ENCODE peak calls at places on chromosomes 13 and 19, in five cellular contexts. S is tibial nerve, H is A549, B is Peyer's patch, X is HCT116. Z is an unnamed sample.
A peak's percentile ranks its signal among the peaks of the same experiment; 100 is the strongest.

GRCh38 chr13:98441056-98441676 is 135.7 kb downstream of the STK24 start:
- DNase-seq in H (no peak), S (no peak), X (no peak), B (no peak), Z (no peak)

GRCh38 chr19:41305923-41306322 is 4.0 kb upstream of the CCDC97 start:
- DNase-seq in B (no peak), H (no peak), S (no peak), X (no peak), Z (no peak)

GRCh38 chr19:14023404-14024235 is 4.3 kb upstream of the RLN3 start:
- DNase-seq in S (no peak), B (peak; percentile 71), X (no peak), H (peak; percentile 58), Z (peak; percentile 82)

GRCh38 chr13:60411464-60411863 is 14.4 kb downstream of the TDRD3 start:
- DNase-seq in S (no peak), B (no peak), H (no peak), X (no peak), Z (no peak)

GRCh38 chr19:49984491-49984890 is 23.5 kb upstream of the SIGLEC11 start:
- DNase-seq in H (no peak), S (no peak), X (no peak), B (no peak), Z (no peak)

GRCh38 chr13:29162638-29163037 is 342.5 kb downstream of the MTUS2 start:
- DNase-seq in S (no peak), H (no peak), B (no peak), X (no peak), Z (no peak)

GRCh38 chr13:49400755-49401659 is 42.9 kb downstream of the CAB39L start:
- DNase-seq in B (no peak), X (no peak), H (no peak), S (peak; percentile 46), Z (no peak)

GRCh38 chr19:41795031-41795461 is 1.3 kb upstream of the CEACAM3 start:
- DNase-seq in S (peak; percentile 71), H (peak; percentile 49), X (peak; percentile 38), B (no peak), Z (no peak)

GRCh38 chr13:109870281-109871017 is 84.1 kb upstream of the IRS2 start:
- DNase-seq in X (no peak), B (no peak), S (no peak), H (no peak), Z (no peak)

GRCh38 chr13:109867766-109868165 is 81.4 kb upstream of the IRS2 start:
- DNase-seq in X (no peak), S (no peak), B (no peak), H (no peak), Z (no peak)

GRCh38 chr13:109868583-109869311 is 82.4 kb upstream of the IRS2 start:
- DNase-seq in X (no peak), B (no peak), S (no peak), H (peak; percentile 28), Z (no peak)

GRCh38 chr13:109871018-109871370 is 84.6 kb upstream of the IRS2 start:
- DNase-seq in X (no peak), H (no peak), B (no peak), S (no peak), Z (no peak)

GRCh38 chr13:109869312-109870237 is 83.2 kb upstream of the IRS2 start:
- DNase-seq in B (peak; percentile 58), S (no peak), H (peak; percentile 70), X (no peak), Z (peak; percentile 76)
- TF ChIP-seq POLR2A in B (no peak), S (no peak), H (no peak), X (no peak), Z (no peak)

DNA sequence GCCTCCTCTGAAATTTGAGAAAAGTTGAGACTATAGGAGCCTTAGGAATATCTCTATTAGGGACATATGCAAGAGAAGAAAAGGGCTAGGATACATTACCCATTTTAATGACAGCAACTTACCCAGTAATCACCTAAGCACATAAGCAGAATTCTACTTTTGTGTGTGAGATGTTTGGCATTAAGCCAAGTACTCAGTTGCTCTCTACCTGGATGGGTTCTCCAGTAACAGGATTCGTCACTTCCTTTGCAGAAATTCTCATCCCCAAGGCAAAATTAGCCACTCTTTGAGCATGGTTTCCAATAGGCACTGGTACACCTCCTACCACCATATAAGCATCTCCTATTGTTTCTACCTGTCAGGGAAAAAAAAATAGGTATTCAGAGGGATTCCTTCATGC is 95.1 kb downstream of the C13orf42 start:
- DNase-seq in H (no peak), X (no peak), B (no peak), S (no peak), Z (no peak)
- H3K4me3 ChIP-seq in H (no peak overlapping the region), X (no peak overlapping the region), B (no peak overlapping the region), S (no peak overlapping the region), Z (no peak overlapping the region)

GRCh38 chr19:53538378-53539109 is 599 bp downstream of the ZNF331 start:
- DNase-seq in B (no peak), H (no peak), X (no peak), S (no peak), Z (no peak)

GRCh38 chr19:53536223-53536543 is 1.8 kb upstream of the ZNF331 start:
- DNase-seq in X (no peak), B (no peak), H (no peak), S (no peak), Z (no peak)

GRCh38 chr19:53540091-53540490 is 2.1 kb downstream of the ZNF331 start:
- DNase-seq in H (no peak), B (no peak), S (no peak), X (no peak), Z (no peak)

GRCh38 chr19:53537126-53537522 is 821 bp upstream of the ZNF331 start:
- DNase-seq in B (no peak), S (no peak), X (no peak), H (no peak), Z (no peak)

GRCh38 chr19:53537523-53538377 is at the start of gene ZNF331:
- DNase-seq in X (no peak), S (peak; percentile 68), H (peak; percentile 60), B (peak; percentile 82), Z (peak; percentile 94)
- TF ChIP-seq POLR2A in X (no peak), S (peak; percentile 75), H (peak; percentile 50), B (peak; percentile 52), Z (peak; percentile 48)

GRCh38 chr19:4065430-4066175 is 1.1 kb downstream of the ZBTB7A start:
- DNase-seq in B (peak; percentile 97), X (peak; percentile 91), H (peak; percentile 86), S (peak; percentile 85), Z (peak; percentile 98)
- H3K4me3 ChIP-seq in B (peak overlapping the region; percentile 100), X (peak overlapping the region; percentile 82), H (peak overlapping the region; percentile 96), S (peak overlapping the region; percentile 93), Z (peak overlapping the region; percentile 99)

GRCh38 chr19:7833225-7834156 is 3.5 kb downstream of the EVI5L start:
- DNase-seq in H (no peak), B (peak; percentile 88), S (peak; percentile 47), X (peak; percentile 93), Z (peak; percentile 82)

GRCh38 chr19:7832781-7833180 is 2.8 kb downstream of the EVI5L start:
- DNase-seq in S (no peak), H (no peak), X (no peak), B (no peak), Z (no peak)

GRCh38 chr19:7830823-7831222 is 805 bp downstream of the EVI5L start:
- DNase-seq in H (no peak), B (no peak), S (no peak), X (no peak), Z (peak; percentile 80)

GRCh38 chr19:7831452-7831851 is 1.4 kb downstream of the EVI5L start:
- DNase-seq in B (no peak), H (peak; percentile 73), S (no peak), X (peak; percentile 66), Z (no peak)

GRCh38 chr19:7832009-7832408 is 2.0 kb downstream of the EVI5L start:
- DNase-seq in X (no peak), S (no peak), H (no peak), B (no peak), Z (peak; percentile 79)
- TF ChIP-seq POLR2A in X (no peak), S (no peak), H (no peak), B (no peak), Z (no peak)

GRCh38 chr13:91609353-91609752 is 210.9 kb downstream of the GPC5 start:
- DNase-seq in X (no peak), H (no peak), B (no peak), S (no peak), Z (no peak)
- H3K4me3 ChIP-seq in X (no peak overlapping the region), H (no peak overlapping the region), B (no peak overlapping the region), S (no peak overlapping the region), Z (no peak overlapping the region)

GRCh38 chr13:46111151-46111550 is 6.3 kb upstream of the CPB2 start:
- DNase-seq in X (no peak), S (no peak), B (no peak), H (no peak), Z (no peak)

GRCh38 chr13:46103037-46103436 is 1.8 kb downstream of the CPB2 start:
- DNase-seq in X (no peak), H (no peak), B (no peak), S (no peak), Z (no peak)

GRCh38 chr13:46109451-46109850 is 4.6 kb upstream of the CPB2 start:
- DNase-seq in S (no peak), X (no peak), H (no peak), B (no peak), Z (no peak)

GRCh38 chr13:46104868-46105267 is at the start of gene CPB2:
- DNase-seq in B (no peak), X (no peak), H (no peak), S (no peak), Z (no peak)

DNA sequence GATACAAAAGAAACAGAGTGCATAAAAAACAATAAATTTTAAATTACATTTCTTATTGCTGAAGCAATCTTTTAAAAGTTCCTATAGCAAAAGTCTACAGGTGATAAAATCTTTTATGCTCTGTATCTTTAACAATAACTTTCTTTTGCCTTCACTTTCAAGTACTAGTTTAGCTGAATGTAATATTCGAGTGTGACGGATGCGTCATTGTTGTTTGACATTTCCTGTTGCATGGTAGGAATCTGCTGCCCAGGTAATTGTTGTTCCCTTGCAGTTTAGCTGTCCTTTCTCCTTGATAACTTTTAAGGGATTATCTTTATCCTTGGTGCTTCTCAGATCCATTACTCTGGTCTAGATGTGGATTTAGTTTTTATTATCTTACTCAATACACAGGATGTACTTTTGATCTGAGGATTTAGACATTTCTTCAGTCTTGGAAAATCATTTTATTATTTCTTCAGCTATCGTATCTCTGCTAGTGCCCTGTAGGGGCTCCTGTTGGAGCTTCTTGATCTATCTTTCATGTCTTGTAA is 2.1 kb upstream of the CPB2 start:
- DNase-seq in B (no peak), S (no peak), H (no peak), X (no peak), Z (no peak)
- TF ChIP-seq POLR2A in B (no peak), S (no peak), H (no peak), X (no peak), Z (no peak)

GRCh38 chr19:46745030-46745429 is 827 bp upstream of the FKRP start:
- DNase-seq in H (no peak), X (no peak), B (no peak), S (no peak), Z (no peak)

GRCh38 chr19:46741447-46741846 is 4.4 kb upstream of the FKRP start:
- DNase-seq in X (no peak), S (no peak), B (no peak), H (no peak), Z (no peak)

GRCh38 chr19:46745521-46746280 is at the start of gene FKRP:
- DNase-seq in B (no peak), H (peak; percentile 54), X (no peak), S (no peak), Z (peak; percentile 89)

GRCh38 chr19:46746281-46746965 is at the start of gene STRN4:
- DNase-seq in H (peak; percentile 94), X (no peak), B (peak; percentile 78), S (no peak), Z (peak; percentile 90)

GRCh38 chr19:46744005-46744691 is 1.7 kb upstream of the FKRP start:
- DNase-seq in X (no peak), S (no peak), H (no peak), B (no peak), Z (no peak)
- H3K4me3 ChIP-seq in X (peak overlapping the region; percentile 99), S (peak overlapping the region; percentile 95), H (peak overlapping the region; percentile 98), B (no peak overlapping the region), Z (peak overlapping the region; percentile 95)

Z was measured in spleen.